ENCODE peak calls at places on chromosomes 3 and 15, in seven cellular contexts. One of them, this sample, is unnamed.

GRCh38 chr3:124893526-124893925 is 6.4 kb upstream of the ITGB5 start:
- DNase-seq in sigmoid colon: peak
- DNase-seq in endothelial cell of umbilical vein: no peak
- DNase-seq in body of pancreas: no peak
- DNase-seq in spleen: no peak
- DNase-seq in transverse colon: no peak
- DNase-seq in lower leg skin: no peak
- DNase-seq in this sample: no peak

GRCh38 chr3:66803206-66803605 is 194.9 kb upstream of the KBTBD8 start:
- DNase-seq in sigmoid colon: no peak
- DNase-seq in spleen: no peak
- DNase-seq in lower leg skin: no peak
- DNase-seq in endothelial cell of umbilical vein: peak
- DNase-seq in body of pancreas: no peak
- DNase-seq in transverse colon: no peak
- DNase-seq in this sample: no peak

GRCh38 chr3:43659250-43659880 is 31.4 kb upstream of the ABHD5 start:
- DNase-seq in sigmoid colon: no peak
- DNase-seq in lower leg skin: no peak
- DNase-seq in body of pancreas: no peak
- DNase-seq in spleen: no peak
- DNase-seq in transverse colon: peak
- DNase-seq in endothelial cell of umbilical vein: no peak
- DNase-seq in this sample: no peak

GRCh38 chr15:88131937-88132336 is 124.6 kb downstream of the NTRK3 start:
- DNase-seq in lower leg skin: no peak
- DNase-seq in sigmoid colon: no peak
- DNase-seq in endothelial cell of umbilical vein: no peak
- DNase-seq in spleen: no peak
- DNase-seq in transverse colon: no peak
- DNase-seq in body of pancreas: no peak
- DNase-seq in this sample: no peak

GRCh38 chr3:105030211-105030610 is 336.5 kb upstream of the ALCAM start:
- DNase-seq in spleen: no peak
- DNase-seq in sigmoid colon: no peak
- DNase-seq in lower leg skin: no peak
- DNase-seq in transverse colon: no peak
- DNase-seq in endothelial cell of umbilical vein: no peak
- DNase-seq in body of pancreas: no peak
- DNase-seq in this sample: no peak

GRCh38 chr15:43776718-43777292 is at the start of gene ELL3:
- DNase-seq in body of pancreas: peak
- DNase-seq in spleen: peak
- DNase-seq in sigmoid colon: peak
- DNase-seq in lower leg skin: peak
- DNase-seq in endothelial cell of umbilical vein: no peak
- DNase-seq in transverse colon: peak
- DNase-seq in this sample: no peak

GRCh38 chr3:196127308-196128040 is 45.6 kb upstream of the TFRC start:
- DNase-seq in spleen: no peak
- DNase-seq in sigmoid colon: no peak
- DNase-seq in lower leg skin: no peak
- DNase-seq in transverse colon: peak
- DNase-seq in endothelial cell of umbilical vein: no peak
- DNase-seq in body of pancreas: no peak
- DNase-seq in this sample: no peak

GRCh38 chr3:102177075-102177755 is 257.6 kb upstream of the ZPLD1 start:
- DNase-seq in endothelial cell of umbilical vein: no peak
- DNase-seq in body of pancreas: no peak
- DNase-seq in transverse colon: peak
- DNase-seq in spleen: no peak
- DNase-seq in lower leg skin: no peak
- DNase-seq in sigmoid colon: no peak
- DNase-seq in this sample: no peak

GRCh38 chr3:169846458-169847193 is 23.1 kb downstream of the LRRC31 start:
- DNase-seq in transverse colon: no peak
- DNase-seq in body of pancreas: no peak
- DNase-seq in endothelial cell of umbilical vein: no peak
- DNase-seq in spleen: no peak
- DNase-seq in sigmoid colon: no peak
- DNase-seq in lower leg skin: no peak
- DNase-seq in this sample: no peak

GRCh38 chr3:36792342-36792741 is 28.0 kb upstream of the DCLK3 start:
- DNase-seq in body of pancreas: no peak
- DNase-seq in lower leg skin: no peak
- DNase-seq in endothelial cell of umbilical vein: peak
- DNase-seq in spleen: no peak
- DNase-seq in sigmoid colon: no peak
- DNase-seq in transverse colon: no peak
- DNase-seq in this sample: no peak

GRCh38 chr3:61772439-61772838 is 211.1 kb downstream of the PTPRG start:
- DNase-seq in sigmoid colon: no peak
- DNase-seq in transverse colon: no peak
- DNase-seq in endothelial cell of umbilical vein: no peak
- DNase-seq in lower leg skin: no peak
- DNase-seq in spleen: no peak
- DNase-seq in body of pancreas: no peak
- DNase-seq in this sample: no peak

GRCh38 chr3:56725175-56725574 is 42.1 kb upstream of the TASOR start:
- DNase-seq in endothelial cell of umbilical vein: no peak
- DNase-seq in lower leg skin: no peak
- DNase-seq in spleen: no peak
- DNase-seq in body of pancreas: no peak
- DNase-seq in transverse colon: peak
- DNase-seq in sigmoid colon: no peak
- DNase-seq in this sample: no peak

GRCh38 chr3:181292984-181293383 is 303.4 kb upstream of the DNAJC19 start:
- DNase-seq in body of pancreas: no peak
- DNase-seq in sigmoid colon: no peak
- DNase-seq in transverse colon: no peak
- DNase-seq in endothelial cell of umbilical vein: peak
- DNase-seq in lower leg skin: no peak
- DNase-seq in spleen: no peak
- DNase-seq in this sample: no peak

GRCh38 chr15:100105101-100105500 is 236.7 kb downstream of the ADAMTS17 start:
- DNase-seq in sigmoid colon: peak
- DNase-seq in body of pancreas: no peak
- DNase-seq in lower leg skin: no peak
- DNase-seq in endothelial cell of umbilical vein: no peak
- DNase-seq in spleen: peak
- DNase-seq in transverse colon: no peak
- DNase-seq in this sample: no peak

GRCh38 chr3:196399485-196399945 is 32.7 kb downstream of the UBXN7 start:
- DNase-seq in sigmoid colon: no peak
- DNase-seq in body of pancreas: no peak
- DNase-seq in lower leg skin: no peak
- DNase-seq in spleen: no peak
- DNase-seq in transverse colon: no peak
- DNase-seq in endothelial cell of umbilical vein: no peak
- DNase-seq in this sample: no peak

GRCh38 chr15:68386587-68387287 is 45.2 kb downstream of the ITGA11 start:
- DNase-seq in endothelial cell of umbilical vein: no peak
- DNase-seq in sigmoid colon: no peak
- DNase-seq in transverse colon: no peak
- DNase-seq in body of pancreas: no peak
- DNase-seq in spleen: no peak
- DNase-seq in lower leg skin: no peak
- DNase-seq in this sample: no peak

GRCh38 chr3:16319307-16319706 is 54.3 kb downstream of the OXNAD1 start:
- DNase-seq in transverse colon: no peak
- DNase-seq in endothelial cell of umbilical vein: no peak
- DNase-seq in body of pancreas: no peak
- DNase-seq in spleen: no peak
- DNase-seq in lower leg skin: no peak
- DNase-seq in sigmoid colon: no peak
- DNase-seq in this sample: no peak

GRCh38 chr15:76285241-76285825 is 25.9 kb downstream of the ETFA start:
- DNase-seq in spleen: no peak
- DNase-seq in sigmoid colon: no peak
- DNase-seq in body of pancreas: no peak
- DNase-seq in lower leg skin: no peak
- DNase-seq in transverse colon: no peak
- DNase-seq in endothelial cell of umbilical vein: peak
- DNase-seq in this sample: no peak

GRCh38 chr15:43194775-43195174 is 9.6 kb downstream of the CCNDBP1 start:
- DNase-seq in lower leg skin: no peak
- DNase-seq in transverse colon: no peak
- DNase-seq in spleen: no peak
- DNase-seq in body of pancreas: no peak
- DNase-seq in endothelial cell of umbilical vein: no peak
- DNase-seq in sigmoid colon: no peak
- DNase-seq in this sample: no peak

GRCh38 chr15:25342629-25343028 is 96.2 kb downstream of the UBE3A start:
- DNase-seq in lower leg skin: no peak
- DNase-seq in spleen: no peak
- DNase-seq in body of pancreas: no peak
- DNase-seq in transverse colon: no peak
- DNase-seq in sigmoid colon: no peak
- DNase-seq in endothelial cell of umbilical vein: no peak
- DNase-seq in this sample: no peak

GRCh38 chr3:100492059-100492809 is at the start of gene TMEM45A:
- DNase-seq in transverse colon: peak
- DNase-seq in endothelial cell of umbilical vein: peak
- DNase-seq in sigmoid colon: peak
- DNase-seq in lower leg skin: peak
- DNase-seq in body of pancreas: peak
- DNase-seq in spleen: peak
- DNase-seq in this sample: no peak
- TF ChIP-seq POLR2A in transverse colon: peak
- TF ChIP-seq POLR2A in endothelial cell of umbilical vein: peak
- TF ChIP-seq POLR2A in sigmoid colon: peak
- TF ChIP-seq POLR2A in lower leg skin: no peak
- TF ChIP-seq POLR2A in body of pancreas: peak
- TF ChIP-seq POLR2A in spleen: no peak
- TF ChIP-seq POLR2A in this sample: no peak

GRCh38 chr3:4584537-4585249 is 91.5 kb downstream of the ITPR1 start:
- DNase-seq in body of pancreas: no peak
- DNase-seq in spleen: no peak
- DNase-seq in sigmoid colon: peak
- DNase-seq in transverse colon: peak
- DNase-seq in endothelial cell of umbilical vein: peak
- DNase-seq in lower leg skin: no peak
- DNase-seq in this sample: no peak
- TF ChIP-seq CTCF in body of pancreas: no peak
- TF ChIP-seq CTCF in spleen: no peak
- TF ChIP-seq CTCF in sigmoid colon: no peak
- TF ChIP-seq CTCF in transverse colon: no peak
- TF ChIP-seq CTCF in endothelial cell of umbilical vein: no peak
- TF ChIP-seq CTCF in lower leg skin: no peak
- TF ChIP-seq CTCF in this sample: no peak

DNA sequence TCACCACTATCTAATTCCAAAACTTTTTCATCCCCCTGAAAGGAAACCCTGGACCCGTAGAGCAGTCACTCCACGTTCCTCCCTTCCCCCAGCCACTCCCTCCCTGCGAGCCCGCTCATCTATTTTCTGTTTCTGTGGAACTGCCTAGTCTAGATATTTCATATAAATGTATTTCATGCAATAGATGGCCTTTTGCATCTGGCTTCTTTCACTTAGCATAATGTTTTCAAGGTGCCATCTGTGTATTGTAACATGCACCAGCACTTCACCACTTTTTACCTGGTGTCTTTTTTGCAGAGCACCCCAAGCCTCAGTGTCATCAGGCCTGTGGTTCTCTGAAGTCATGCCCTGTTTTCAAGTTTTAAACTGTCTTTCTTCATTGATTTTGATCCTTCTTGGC is 10.7 kb downstream of the CGNL1 start:
- DNase-seq in spleen: no peak
- DNase-seq in body of pancreas: no peak
- DNase-seq in endothelial cell of umbilical vein: no peak
- DNase-seq in transverse colon: no peak
- DNase-seq in lower leg skin: no peak
- DNase-seq in sigmoid colon: no peak
- DNase-seq in this sample: no peak
- H3K4me3 ChIP-seq in spleen: no peak
- H3K4me3 ChIP-seq in body of pancreas: no peak
- H3K4me3 ChIP-seq in endothelial cell of umbilical vein: no peak
- H3K4me3 ChIP-seq in transverse colon: no peak
- H3K4me3 ChIP-seq in lower leg skin: no peak
- H3K4me3 ChIP-seq in sigmoid colon: no peak
- H3K4me3 ChIP-seq in this sample: no peak

DNA sequence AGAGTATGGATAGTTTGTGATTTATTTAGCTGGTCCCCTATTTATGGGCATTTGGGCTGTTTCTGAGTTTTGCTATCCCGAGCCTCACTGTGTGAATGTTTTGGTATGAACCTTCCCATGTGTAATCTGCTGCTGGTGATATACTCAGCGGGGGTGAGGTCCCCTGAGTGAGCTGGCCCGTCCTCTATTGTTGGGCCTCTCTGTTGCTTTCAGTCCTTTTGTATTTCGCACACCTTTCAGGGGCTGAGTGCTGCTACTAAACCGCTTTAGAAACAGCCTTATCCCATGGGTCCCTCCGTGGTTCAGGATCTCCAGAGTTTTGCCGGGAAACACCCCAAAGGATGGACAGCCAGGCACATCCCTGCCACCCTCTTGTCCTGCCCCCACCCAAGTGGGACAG is 94.5 kb downstream of the WNT7A start:
- DNase-seq in sigmoid colon: no peak
- DNase-seq in body of pancreas: no peak
- DNase-seq in spleen: no peak
- DNase-seq in transverse colon: no peak
- DNase-seq in endothelial cell of umbilical vein: no peak
- DNase-seq in lower leg skin: no peak
- DNase-seq in this sample: no peak
- TF ChIP-seq POLR2A in sigmoid colon: no peak
- TF ChIP-seq POLR2A in body of pancreas: no peak
- TF ChIP-seq POLR2A in spleen: no peak
- TF ChIP-seq POLR2A in transverse colon: no peak
- TF ChIP-seq POLR2A in endothelial cell of umbilical vein: no peak
- TF ChIP-seq POLR2A in lower leg skin: no peak
- TF ChIP-seq POLR2A in this sample: no peak

DNA sequence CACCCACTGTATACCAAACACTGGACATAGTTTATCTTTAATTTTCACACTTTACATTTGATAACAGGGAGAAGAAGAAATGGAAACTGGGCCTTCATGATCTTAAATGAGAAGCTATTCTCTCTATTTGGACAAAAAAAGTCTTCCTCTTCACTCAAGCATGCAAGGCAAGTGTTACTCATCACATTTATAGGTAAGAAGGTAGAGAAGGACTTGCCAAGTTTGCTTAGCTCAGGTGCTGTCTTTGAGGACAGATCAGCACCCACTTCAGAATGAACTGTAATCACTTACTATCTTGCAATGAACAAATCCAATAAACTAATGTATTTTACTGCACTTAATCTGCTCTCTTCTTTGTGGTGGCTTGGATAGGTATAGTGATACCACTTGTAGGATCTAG is 1.1 kb upstream of the MYH15 start:
- DNase-seq in body of pancreas: no peak
- DNase-seq in sigmoid colon: no peak
- DNase-seq in lower leg skin: no peak
- DNase-seq in endothelial cell of umbilical vein: no peak
- DNase-seq in transverse colon: no peak
- DNase-seq in spleen: no peak
- DNase-seq in this sample: no peak
- TF ChIP-seq CTCF in body of pancreas: no peak
- TF ChIP-seq CTCF in sigmoid colon: no peak
- TF ChIP-seq CTCF in lower leg skin: no peak
- TF ChIP-seq CTCF in endothelial cell of umbilical vein: no peak
- TF ChIP-seq CTCF in transverse colon: no peak
- TF ChIP-seq CTCF in spleen: no peak
- TF ChIP-seq CTCF in this sample: no peak

GRCh38 chr3:126179825-126180476 is 435 bp downstream of the ALDH1L1 start:
- DNase-seq in transverse colon: peak
- DNase-seq in lower leg skin: no peak
- DNase-seq in sigmoid colon: peak
- DNase-seq in body of pancreas: peak
- DNase-seq in endothelial cell of umbilical vein: no peak
- DNase-seq in spleen: no peak
- DNase-seq in this sample: no peak
- H3K4me3 ChIP-seq in transverse colon: peak
- H3K4me3 ChIP-seq in lower leg skin: peak
- H3K4me3 ChIP-seq in sigmoid colon: peak
- H3K4me3 ChIP-seq in body of pancreas: peak
- H3K4me3 ChIP-seq in endothelial cell of umbilical vein: no peak
- H3K4me3 ChIP-seq in spleen: peak
- H3K4me3 ChIP-seq in this sample: peak